ENCODE peak calls at places on chromosome 10, in nine cellular contexts. One of them, this sample, is unnamed.

GRCh38 chr10:5501976-5502902 is 2.9 kb upstream of the CALML5 start:
- DNase-seq in OCI-LY7: no peak
- DNase-seq in heart right ventricle: no peak
- DNase-seq in NCI-H1048: no peak
- DNase-seq in adrenal gland: no peak
- DNase-seq in activated T-cell treated with anti-CD3 and anti-CD28 coated beads for 48 hours: no peak
- DNase-seq in fibroblast of pulmonary artery: peak; percentile 53
- DNase-seq in mesothelial cell of epicardium: no peak
- DNase-seq in HT-29: no peak
- DNase-seq in this sample: no peak

GRCh38 chr10:16893664-16894063 is 76.4 kb upstream of the RSU1 start:
- DNase-seq in activated T-cell treated with anti-CD3 and anti-CD28 coated beads for 48 hours: no peak
- DNase-seq in fibroblast of pulmonary artery: no peak
- DNase-seq in adrenal gland: no peak
- DNase-seq in heart right ventricle: no peak
- DNase-seq in mesothelial cell of epicardium: no peak
- DNase-seq in OCI-LY7: no peak
- DNase-seq in HT-29: peak; percentile 36
- DNase-seq in NCI-H1048: no peak
- DNase-seq in this sample: no peak

GRCh38 chr10:110461088-110461487 is 36.6 kb upstream of the DUSP5 start:
- DNase-seq in heart right ventricle: no peak
- DNase-seq in activated T-cell treated with anti-CD3 and anti-CD28 coated beads for 48 hours: no peak
- DNase-seq in adrenal gland: no peak
- DNase-seq in NCI-H1048: no peak
- DNase-seq in OCI-LY7: peak; percentile 74
- DNase-seq in HT-29: no peak
- DNase-seq in fibroblast of pulmonary artery: no peak
- DNase-seq in mesothelial cell of epicardium: no peak
- DNase-seq in this sample: no peak

GRCh38 chr10:11058965-11059364 is 41.3 kb downstream of the CELF2 start:
- DNase-seq in OCI-LY7: no peak
- DNase-seq in NCI-H1048: no peak
- DNase-seq in HT-29: no peak
- DNase-seq in mesothelial cell of epicardium: no peak
- DNase-seq in fibroblast of pulmonary artery: peak; percentile 23
- DNase-seq in adrenal gland: no peak
- DNase-seq in heart right ventricle: no peak
- DNase-seq in activated T-cell treated with anti-CD3 and anti-CD28 coated beads for 48 hours: no peak
- DNase-seq in this sample: no peak

GRCh38 chr10:34967411-34967880 is 122.7 kb downstream of the CUL2 start:
- DNase-seq in HT-29: no peak
- DNase-seq in mesothelial cell of epicardium: no peak
- DNase-seq in heart right ventricle: peak; percentile 70
- DNase-seq in activated T-cell treated with anti-CD3 and anti-CD28 coated beads for 48 hours: no peak
- DNase-seq in NCI-H1048: no peak
- DNase-seq in adrenal gland: no peak
- DNase-seq in OCI-LY7: no peak
- DNase-seq in fibroblast of pulmonary artery: peak; percentile 80
- DNase-seq in this sample: no peak

GRCh38 chr10:100340948-100341847 is 5.8 kb upstream of the SCD start:
- DNase-seq in heart right ventricle: peak; percentile 38
- DNase-seq in HT-29: no peak
- DNase-seq in mesothelial cell of epicardium: no peak
- DNase-seq in NCI-H1048: no peak
- DNase-seq in adrenal gland: peak; percentile 64
- DNase-seq in OCI-LY7: no peak
- DNase-seq in activated T-cell treated with anti-CD3 and anti-CD28 coated beads for 48 hours: no peak
- DNase-seq in fibroblast of pulmonary artery: no peak
- DNase-seq in this sample: no peak

GRCh38 chr10:13414855-13415254 is 66.8 kb upstream of the SEPHS1 start:
- DNase-seq in OCI-LY7: no peak
- DNase-seq in adrenal gland: no peak
- DNase-seq in heart right ventricle: no peak
- DNase-seq in activated T-cell treated with anti-CD3 and anti-CD28 coated beads for 48 hours: no peak
- DNase-seq in NCI-H1048: no peak
- DNase-seq in fibroblast of pulmonary artery: peak; percentile 16
- DNase-seq in mesothelial cell of epicardium: no peak
- DNase-seq in HT-29: peak; percentile 85
- DNase-seq in this sample: no peak

GRCh38 chr10:113228570-113228969 is 278.5 kb downstream of the TCF7L2 start:
- DNase-seq in activated T-cell treated with anti-CD3 and anti-CD28 coated beads for 48 hours: no peak
- DNase-seq in NCI-H1048: no peak
- DNase-seq in HT-29: no peak
- DNase-seq in adrenal gland: no peak
- DNase-seq in fibroblast of pulmonary artery: peak; percentile 23
- DNase-seq in heart right ventricle: no peak
- DNase-seq in mesothelial cell of epicardium: no peak
- DNase-seq in OCI-LY7: no peak
- DNase-seq in this sample: no peak

GRCh38 chr10:13615650-13616049 is 28.9 kb downstream of the PRPF18 start:
- DNase-seq in HT-29: no peak
- DNase-seq in activated T-cell treated with anti-CD3 and anti-CD28 coated beads for 48 hours: no peak
- DNase-seq in OCI-LY7: no peak
- DNase-seq in heart right ventricle: no peak
- DNase-seq in fibroblast of pulmonary artery: no peak
- DNase-seq in adrenal gland: no peak
- DNase-seq in NCI-H1048: no peak
- DNase-seq in mesothelial cell of epicardium: no peak
- DNase-seq in this sample: no peak

GRCh38 chr10:102650655-102651454 is 6.6 kb downstream of the TRIM8 start:
- DNase-seq in adrenal gland: no peak
- DNase-seq in mesothelial cell of epicardium: no peak
- DNase-seq in NCI-H1048: no peak
- DNase-seq in OCI-LY7: peak; percentile 66
- DNase-seq in fibroblast of pulmonary artery: no peak
- DNase-seq in heart right ventricle: no peak
- DNase-seq in activated T-cell treated with anti-CD3 and anti-CD28 coated beads for 48 hours: no peak
- DNase-seq in HT-29: no peak
- DNase-seq in this sample: no peak

GRCh38 chr10:33352154-33352553 is 17.7 kb upstream of the NRP1 start:
- DNase-seq in HT-29: no peak
- DNase-seq in fibroblast of pulmonary artery: peak; percentile 54
- DNase-seq in OCI-LY7: no peak
- DNase-seq in NCI-H1048: no peak
- DNase-seq in activated T-cell treated with anti-CD3 and anti-CD28 coated beads for 48 hours: no peak
- DNase-seq in mesothelial cell of epicardium: no peak
- DNase-seq in heart right ventricle: no peak
- DNase-seq in adrenal gland: no peak
- DNase-seq in this sample: no peak

GRCh38 chr10:122286872-122287271 is 15.8 kb downstream of the BTBD16 start:
- DNase-seq in heart right ventricle: no peak
- DNase-seq in activated T-cell treated with anti-CD3 and anti-CD28 coated beads for 48 hours: no peak
- DNase-seq in adrenal gland: no peak
- DNase-seq in HT-29: no peak
- DNase-seq in OCI-LY7: no peak
- DNase-seq in fibroblast of pulmonary artery: peak; percentile 53
- DNase-seq in NCI-H1048: no peak
- DNase-seq in mesothelial cell of epicardium: no peak
- DNase-seq in this sample: no peak

GRCh38 chr10:48551796-48552591 is 52.9 kb downstream of the ARHGAP22 start:
- DNase-seq in heart right ventricle: peak; percentile 31
- DNase-seq in mesothelial cell of epicardium: no peak
- DNase-seq in NCI-H1048: peak; percentile 3
- DNase-seq in HT-29: peak; percentile 53
- DNase-seq in fibroblast of pulmonary artery: peak; percentile 77
- DNase-seq in adrenal gland: peak; percentile 30
- DNase-seq in OCI-LY7: peak; percentile 79
- DNase-seq in activated T-cell treated with anti-CD3 and anti-CD28 coated beads for 48 hours: no peak
- DNase-seq in this sample: no peak

GRCh38 chr10:50497758-50498157 is 126.0 kb downstream of the SGMS1 start:
- DNase-seq in fibroblast of pulmonary artery: peak; percentile 50
- DNase-seq in heart right ventricle: no peak
- DNase-seq in HT-29: no peak
- DNase-seq in mesothelial cell of epicardium: no peak
- DNase-seq in activated T-cell treated with anti-CD3 and anti-CD28 coated beads for 48 hours: no peak
- DNase-seq in NCI-H1048: no peak
- DNase-seq in adrenal gland: no peak
- DNase-seq in OCI-LY7: no peak
- DNase-seq in this sample: peak; percentile 28

GRCh38 chr10:73586583-73586984 is 4.6 kb downstream of the USP54 start:
- DNase-seq in mesothelial cell of epicardium: no peak
- DNase-seq in NCI-H1048: no peak
- DNase-seq in HT-29: peak; percentile 81
- DNase-seq in adrenal gland: peak; percentile 33
- DNase-seq in fibroblast of pulmonary artery: peak; percentile 83
- DNase-seq in activated T-cell treated with anti-CD3 and anti-CD28 coated beads for 48 hours: no peak
- DNase-seq in OCI-LY7: no peak
- DNase-seq in heart right ventricle: no peak
- DNase-seq in this sample: peak; percentile 25